ENCODE peak calls at places on chromosomes 4 and X, in four cellular contexts. B is HepG2, V is SK-N-SH, R is K562. X is an unnamed sample.

GRCh38 chr4:89307446-89308160 is at the start of gene GPRIN3:
- DNase-seq in B (no peak), V (peak), R (no peak), X (no peak)

GRCh38 chr4:792729-793108 is 33.2 kb downstream of the CPLX1 start:
- DNase-seq in B (no peak), V (no peak), R (no peak), X (no peak)

GRCh38 chrX:37420756-37421155 is 71.6 kb downstream of the PRRG1 start:
- DNase-seq in B (no peak), V (no peak), R (no peak), X (no peak)

GRCh38 chr4:77072195-77072753 is 3.5 kb downstream of the CCNI start:
- DNase-seq in B (peak), V (no peak), R (no peak), X (no peak)

GRCh38 chr4:158817562-158818370 is 48.9 kb downstream of the FNIP2 start:
- DNase-seq in B (no peak), V (no peak), R (no peak), X (no peak)

GRCh38 chr4:183960021-183960420 is 54.9 kb downstream of the STOX2 start:
- DNase-seq in B (no peak), V (peak), R (peak), X (no peak)

GRCh38 chr4:37922323-37922722 is 31.4 kb downstream of the TBC1D1 start:
- DNase-seq in B (no peak), V (no peak), R (no peak), X (no peak)

GRCh38 chr4:64272432-64272831 is 136.8 kb downstream of the TECRL start:
- DNase-seq in B (no peak), V (no peak), R (no peak), X (no peak)

GRCh38 chr4:141233673-141234072 is 13.0 kb downstream of the ZNF330 start:
- DNase-seq in B (no peak), V (no peak), R (no peak), X (no peak)

GRCh38 chrX:148914783-148915182 is 414.4 kb downstream of the AFF2 start:
- DNase-seq in B (no peak), V (no peak), R (no peak), X (no peak)

GRCh38 chr4:153931804-153932203 is 142.9 kb upstream of the SFRP2 start:
- DNase-seq in B (no peak), V (no peak), R (no peak), X (no peak)

GRCh38 chrX:85928606-85929005 is 118.8 kb downstream of the CHM start:
- DNase-seq in B (no peak), V (no peak), R (no peak), X (no peak)

GRCh38 chr4:181821039-181822004 is 421.9 kb upstream of the TENM3 start:
- DNase-seq in B (no peak), V (no peak), R (no peak), X (no peak)

DNA sequence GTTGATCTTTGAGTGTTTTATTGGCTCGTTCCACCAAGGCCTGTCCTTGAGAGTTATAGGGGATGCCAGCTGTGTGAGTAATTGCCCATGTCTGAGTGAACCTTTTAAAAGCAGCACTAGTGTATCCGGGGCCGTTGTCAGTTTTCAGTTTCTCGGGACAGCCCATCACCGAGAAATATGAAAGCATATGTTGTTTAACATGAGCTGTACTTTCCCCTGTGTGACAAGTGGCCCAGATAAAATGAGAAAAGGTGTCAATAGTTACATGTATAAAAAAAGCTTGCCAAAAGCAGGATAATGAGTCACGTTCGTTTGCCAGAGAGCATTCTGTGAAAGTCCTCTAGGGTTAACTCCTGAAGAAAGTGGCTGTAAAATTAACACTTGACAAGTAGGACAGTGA is 48.6 kb upstream of the RASSF6 start:
- DNase-seq in B (no peak), V (no peak), R (no peak), X (no peak)
- H3K9ac ChIP-seq in B (no peak), V (peak), R (no peak), X (no peak)

GRCh38 chr4:41670982-41671381 is 77.5 kb downstream of the PHOX2B start:
- DNase-seq in B (no peak), V (no peak), R (no peak), X (no peak)
- TF ChIP-seq ZBTB33 in B (no peak), V (no peak), R (no peak), X (no peak)

GRCh38 chr4:151766691-151767090 is 5.9 kb upstream of the GATB start:
- DNase-seq in B (no peak), V (no peak), R (no peak), X (peak)

GRCh38 chr4:151760713-151761661 is at the start of gene GATB:
- DNase-seq in B (peak), V (peak), R (peak), X (peak)
- H3K9ac ChIP-seq in B (peak), V (peak), R (peak), X (peak)

GRCh38 chr4:8348071-8348470 is 78.5 kb downstream of the HTRA3 start:
- DNase-seq in B (no peak), V (no peak), R (no peak), X (no peak)

GRCh38 chr4:8345946-8346814 is 76.6 kb downstream of the HTRA3 start:
- DNase-seq in B (no peak), V (no peak), R (no peak), X (no peak)

GRCh38 chr4:8346838-8347605 is 77.5 kb downstream of the HTRA3 start:
- DNase-seq in B (no peak), V (peak), R (no peak), X (no peak)

GRCh38 chr4:8349664-8350225 is 80.2 kb downstream of the HTRA3 start:
- DNase-seq in B (no peak), V (no peak), R (no peak), X (no peak)

DNA sequence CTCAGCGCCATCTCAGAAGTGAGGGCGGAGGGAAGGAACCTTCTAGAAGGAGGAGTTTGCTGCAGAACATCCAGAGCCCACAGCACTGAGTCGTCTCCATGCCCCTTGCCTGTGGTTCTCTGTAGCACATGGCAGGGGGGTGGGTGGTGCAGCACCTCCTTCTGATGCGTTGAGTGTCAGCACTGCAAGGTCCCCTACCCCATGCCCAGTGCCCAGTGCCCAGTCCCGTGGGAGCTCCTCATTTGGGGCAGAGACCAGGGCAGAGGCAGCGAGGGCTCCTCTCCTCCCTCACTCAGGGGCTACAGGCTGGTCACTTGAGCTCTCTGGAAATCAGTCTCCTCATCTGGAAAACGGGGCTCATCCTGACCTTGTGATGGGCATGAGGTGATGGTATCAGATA is 78.1 kb downstream of the HTRA3 start:
- DNase-seq in B (no peak), V (no peak), R (no peak), X (no peak)
- TF ChIP-seq ZBTB33 in B (no peak), V (no peak), R (no peak), X (no peak)

DNA sequence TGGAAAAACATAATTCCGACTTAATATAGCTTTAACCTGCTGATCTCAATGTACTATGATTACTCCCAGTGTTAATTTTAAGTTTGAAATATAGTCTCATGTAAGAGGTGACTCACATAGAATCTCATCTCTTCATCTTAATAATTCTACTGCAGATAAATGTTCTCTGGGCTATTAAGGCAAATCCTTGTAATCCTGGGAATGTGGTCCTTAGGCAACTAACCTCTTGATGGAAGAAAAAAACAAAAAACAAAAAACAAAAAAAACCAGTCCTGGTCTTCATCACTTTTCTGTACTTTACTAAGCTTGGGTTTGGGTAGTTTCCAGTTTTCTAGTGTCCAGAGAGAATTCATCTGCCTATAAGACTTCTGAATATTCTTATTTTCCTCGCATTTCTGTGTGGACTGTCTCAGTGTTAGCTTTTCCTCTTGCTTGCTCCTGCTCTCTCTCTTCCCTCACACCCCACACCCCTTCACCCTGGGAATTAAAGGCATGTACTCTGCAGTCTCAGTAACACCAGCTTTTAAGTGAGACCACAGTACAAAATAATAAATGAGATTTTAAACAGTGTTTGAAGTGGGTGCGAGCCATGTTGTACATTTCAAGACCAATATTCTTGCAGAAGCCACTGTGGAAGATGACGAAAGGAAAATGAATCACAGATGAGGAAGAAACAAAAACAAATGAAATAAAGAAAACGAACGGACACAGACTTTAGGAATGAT is 51.7 kb downstream of the HAND2 start:
- DNase-seq in B (no peak), V (no peak), R (no peak), X (no peak)
- H3K9ac ChIP-seq in B (no peak), V (no peak), R (no peak), X (no peak)

DNA sequence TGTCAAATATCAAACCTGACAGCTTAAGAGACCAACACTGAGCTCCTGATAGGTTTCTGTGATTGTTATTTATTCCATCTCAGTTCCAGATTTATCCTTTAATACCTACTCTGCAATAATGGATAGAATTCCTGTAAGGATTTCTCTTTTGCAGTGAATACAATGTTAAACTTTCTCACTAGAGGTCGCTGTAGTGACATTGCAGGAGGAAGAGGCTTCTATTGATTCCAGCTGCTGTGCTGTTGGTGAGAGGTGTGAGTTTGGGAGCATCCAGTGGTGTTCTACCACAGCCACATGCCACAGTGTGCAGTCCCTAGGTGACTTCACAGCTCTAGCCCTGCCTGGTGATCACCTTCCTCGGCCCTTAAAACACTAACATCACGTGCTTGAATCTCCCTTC is 34.6 kb upstream of the DCAF8L2 start:
- DNase-seq in B (peak), V (peak), R (no peak), X (no peak)
- TF ChIP-seq ZBTB33 in B (no peak), V (no peak), R (no peak), X (no peak)

DNA sequence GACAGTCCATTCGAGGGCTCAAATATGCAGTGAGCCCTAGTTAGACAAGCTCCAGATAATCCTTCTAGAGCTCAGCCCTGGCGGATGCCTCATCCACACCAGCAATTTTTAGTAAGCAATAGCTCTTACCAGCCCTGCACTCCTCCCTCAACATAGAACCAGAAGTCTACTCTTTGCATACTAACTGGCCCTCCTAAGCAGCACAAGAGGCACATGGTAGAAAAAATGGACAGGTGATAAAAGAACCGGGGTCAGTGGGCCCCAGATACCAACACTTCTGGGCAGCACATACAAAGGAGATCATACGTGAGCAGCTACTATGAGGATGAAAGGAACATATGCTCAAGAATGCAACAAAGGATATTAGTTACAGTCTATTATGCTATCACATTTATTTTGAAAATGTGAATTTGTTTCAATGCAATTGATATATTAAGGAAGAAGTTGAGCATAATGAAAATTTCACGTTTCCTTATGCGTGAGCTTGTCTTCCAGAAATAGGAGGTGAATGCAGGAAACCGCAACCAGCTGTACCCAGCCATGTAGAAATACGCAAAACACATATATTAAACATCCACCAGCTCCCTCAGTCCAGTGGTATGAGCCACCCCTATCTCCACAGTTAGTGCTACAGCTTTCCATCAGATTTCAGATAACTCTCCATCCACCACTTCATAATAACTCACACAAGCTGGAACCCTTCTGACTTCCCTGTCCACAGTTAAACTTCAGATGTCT is 34.2 kb downstream of the GPC4 start:
- DNase-seq in B (no peak), V (peak), R (no peak), X (no peak)
- H3K9ac ChIP-seq in B (no peak), V (no peak), R (no peak), X (no peak)

DNA sequence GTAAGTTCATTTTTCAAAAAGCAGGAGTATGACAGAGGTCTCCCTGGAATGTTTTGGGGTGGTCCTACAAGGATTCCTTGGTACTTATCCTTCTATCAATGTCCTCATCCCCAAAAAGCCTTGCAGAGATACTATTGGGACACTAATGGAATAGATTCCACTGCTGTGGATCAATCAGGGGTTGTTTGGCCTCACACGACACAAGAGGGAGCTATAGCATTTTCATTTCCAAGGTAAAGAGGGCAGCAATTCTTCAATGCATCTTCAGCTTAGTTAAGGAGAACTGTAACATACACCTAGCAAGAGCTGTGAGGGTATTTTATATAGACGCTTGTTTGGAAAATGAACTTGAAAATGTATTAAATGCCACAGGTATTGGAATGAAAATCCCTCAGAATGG is 50.9 kb downstream of the USP26 start:
- DNase-seq in B (peak), V (no peak), R (no peak), X (peak)
- TF ChIP-seq ZBTB33 in B (no peak), V (no peak), R (no peak), X (no peak)

DNA sequence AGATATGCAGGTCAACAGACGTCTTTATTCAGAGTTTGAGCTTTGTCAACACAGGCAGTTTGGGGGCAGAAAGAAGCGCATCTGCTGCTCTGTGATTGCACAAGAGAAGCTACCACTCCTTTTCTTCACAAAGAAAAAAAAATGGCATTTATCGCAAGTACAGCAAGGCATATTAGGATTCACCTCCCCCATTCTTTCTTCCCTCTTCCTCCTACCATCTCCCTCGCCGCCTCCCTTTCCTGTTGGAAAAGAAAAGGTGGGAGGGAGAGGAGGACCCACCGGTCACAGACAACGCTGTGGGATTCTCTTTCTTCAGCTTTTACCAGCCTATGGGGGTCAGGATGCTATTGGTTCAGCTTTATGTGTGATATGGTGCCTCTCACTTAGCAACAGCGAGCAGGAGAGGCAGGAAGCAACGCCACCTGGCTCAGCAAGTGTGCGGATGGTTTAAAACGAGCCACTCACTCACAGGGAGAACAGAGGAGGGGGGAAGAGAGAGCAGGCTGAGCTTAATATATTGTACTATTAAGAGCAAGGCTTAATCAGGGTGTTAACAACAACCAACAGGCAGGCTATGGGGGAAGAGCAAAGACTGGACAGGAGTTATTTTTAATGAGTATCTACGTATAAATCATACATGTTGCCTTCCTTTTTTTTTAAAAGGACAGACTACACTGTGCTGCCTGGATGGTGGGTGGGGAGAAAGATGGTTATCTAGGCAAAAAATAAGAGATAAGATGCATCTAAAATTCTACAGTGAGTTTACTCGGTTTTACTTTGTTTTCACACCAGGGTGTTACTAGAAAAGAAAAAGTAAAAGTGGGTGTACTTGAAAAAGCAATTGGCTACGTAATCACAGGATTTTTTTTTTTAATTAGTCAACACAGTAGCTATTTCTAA is 104.7 kb downstream of the MAML3 start:
- DNase-seq in B (peak), V (peak), R (no peak), X (no peak)
- H3K9ac ChIP-seq in B (no peak), V (peak), R (no peak), X (no peak)